ENCODE peak calls at places on chromosome 18, in eight cellular contexts. S, N, K, V, Y, R, U and W are unnamed samples.

GRCh38 chr18:58793361-58793760 is 71.3 kb upstream of the ZNF532 start:
- DNase-seq in S (peak; percentile 85), N (no peak), K (no peak), V (no peak), Y (no peak), R (peak; percentile 77), U (no peak), W (peak; percentile 81)

GRCh38 chr18:59272221-59272888 is 899 bp downstream of the RAX start:
- DNase-seq in S (no peak), N (peak; percentile 43), K (no peak), V (no peak), Y (no peak), R (no peak), U (no peak), W (no peak)

GRCh38 chr18:58979615-58980014 is 114.9 kb downstream of the ZNF532 start:
- DNase-seq in S (no peak), N (no peak), K (no peak), V (no peak), Y (no peak), R (no peak), U (no peak), W (no peak)

GRCh38 chr18:46916551-46917107 is 678 bp downstream of the PIAS2 start:
- DNase-seq in S (peak; percentile 38), N (no peak), K (peak; percentile 42), V (peak; percentile 20), Y (peak; percentile 21), R (peak; percentile 43), U (no peak), W (peak; percentile 42)

GRCh38 chr18:48065601-48065995 is 135.1 kb upstream of the SMAD2 start:
- DNase-seq in S (no peak), N (no peak), K (no peak), V (no peak), Y (no peak), R (no peak), U (no peak), W (no peak)

GRCh38 chr18:45686892-45687611 is 36.9 kb upstream of the SLC14A1 start:
- DNase-seq in S (no peak), N (no peak), K (no peak), V (no peak), Y (no peak), R (no peak), U (no peak), W (no peak)

GRCh38 chr18:36493349-36494281 is 196.1 kb downstream of the FHOD3 start:
- DNase-seq in S (peak; percentile 91), N (peak; percentile 36), K (no peak), V (no peak), Y (no peak), R (no peak), U (no peak), W (peak; percentile 24)

GRCh38 chr18:47737956-47738355 is 192.5 kb downstream of the SMAD2 start:
- DNase-seq in S (no peak), N (no peak), K (no peak), V (no peak), Y (no peak), R (no peak), U (no peak), W (no peak)

GRCh38 chr18:8982416-8983183 is 119.9 kb upstream of the NDUFV2 start:
- DNase-seq in S (peak; percentile 77), N (peak; percentile 39), K (peak; percentile 2), V (no peak), Y (peak; percentile 86), R (peak; percentile 77), U (no peak), W (peak; percentile 82)

GRCh38 chr18:6015364-6015763 is 120.0 kb upstream of the TMEM200C start:
- DNase-seq in S (no peak), N (no peak), K (no peak), V (no peak), Y (no peak), R (no peak), U (no peak), W (no peak)

GRCh38 chr18:23629444-23629946 is 33.2 kb downstream of the ANKRD29 start:
- DNase-seq in S (peak; percentile 89), N (no peak), K (no peak), V (no peak), Y (peak; percentile 71), R (no peak), U (no peak), W (no peak)

GRCh38 chr18:56899660-56900059 is 247.2 kb upstream of the BOD1L2 start:
- DNase-seq in S (no peak), N (no peak), K (no peak), V (no peak), Y (no peak), R (no peak), U (no peak), W (no peak)

GRCh38 chr18:48080546-48080945 is 150.1 kb upstream of the SMAD2 start:
- DNase-seq in S (no peak), N (no peak), K (peak; percentile 20), V (no peak), Y (no peak), R (no peak), U (no peak), W (no peak)

GRCh38 chr18:49015886-49016647 is 65.3 kb upstream of the SMAD7 start:
- DNase-seq in S (no peak), N (no peak), K (no peak), V (no peak), Y (no peak), R (no peak), U (no peak), W (no peak)

GRCh38 chr18:9653390-9653789 is 39.0 kb upstream of the PPP4R1 start:
- DNase-seq in S (peak; percentile 46), N (no peak), K (peak; percentile 78), V (no peak), Y (no peak), R (peak; percentile 54), U (no peak), W (no peak)

GRCh38 chr18:2968559-2968958 is 44.4 kb downstream of the LPIN2 start:
- DNase-seq in S (no peak), N (no peak), K (no peak), V (no peak), Y (no peak), R (no peak), U (no peak), W (no peak)

GRCh38 chr18:9708057-9708881 is at the start of gene RAB31:
- DNase-seq in S (no peak), N (peak; percentile 56), K (peak; percentile 75), V (no peak), Y (no peak), R (peak; percentile 85), U (peak; percentile 8), W (peak; percentile 79)

GRCh38 chr18:4603955-4604354 is 148.8 kb upstream of the DLGAP1 start:
- DNase-seq in S (no peak), N (peak; percentile 25), K (no peak), V (no peak), Y (no peak), R (no peak), U (no peak), W (no peak)

GRCh38 chr18:55018602-55019001 is 59.3 kb upstream of the CCDC68 start:
- DNase-seq in S (peak; percentile 78), N (no peak), K (no peak), V (no peak), Y (no peak), R (peak; percentile 86), U (no peak), W (peak; percentile 79)

GRCh38 chr18:35059280-35059927 is 18.2 kb downstream of the MAPRE2 start:
- DNase-seq in S (no peak), N (no peak), K (no peak), V (no peak), Y (no peak), R (no peak), U (no peak), W (no peak)

GRCh38 chr18:55779461-55779710 is 191.4 kb upstream of the TCF4 start:
- DNase-seq in S (no peak), N (peak; percentile 27), K (no peak), V (no peak), Y (no peak), R (peak; percentile 64), U (no peak), W (no peak)

GRCh38 chr18:24400587-24400986 is 3.0 kb upstream of the OSBPL1A start:
- DNase-seq in S (peak; percentile 36), N (no peak), K (no peak), V (no peak), Y (no peak), R (no peak), U (no peak), W (no peak)

GRCh38 chr18:26159353-26159752 is 25.7 kb downstream of the PSMA8 start:
- DNase-seq in S (peak; percentile 4), N (no peak), K (no peak), V (no peak), Y (peak; percentile 8), R (no peak), U (no peak), W (no peak)

GRCh38 chr18:47113796-47114540 is 36.3 kb downstream of the HDHD2 start:
- DNase-seq in S (peak; percentile 11), N (no peak), K (no peak), V (no peak), Y (no peak), R (peak; percentile 40), U (no peak), W (peak; percentile 32)

GRCh38 chr18:56709463-56709862 is 58.3 kb downstream of the WDR7 start:
- DNase-seq in S (peak; percentile 88), N (no peak), K (no peak), V (no peak), Y (peak; percentile 37), R (peak; percentile 81), U (peak; percentile 11), W (peak; percentile 90)

GRCh38 chr18:8003878-8004675 is 437.0 kb downstream of the PTPRM start:
- DNase-seq in S (peak; percentile 11), N (no peak), K (no peak), V (no peak), Y (no peak), R (no peak), U (no peak), W (peak; percentile 85)

GRCh38 chr18:59681521-59682004 is 15.7 kb downstream of the CCBE1 start:
- DNase-seq in S (no peak), N (no peak), K (no peak), V (no peak), Y (no peak), R (no peak), U (no peak), W (no peak)

GRCh38 chr18:73793386-73793785 is 354.2 kb downstream of the FBXO15 start:
- DNase-seq in S (no peak), N (no peak), K (no peak), V (no peak), Y (no peak), R (peak; percentile 48), U (no peak), W (no peak)

GRCh38 chr18:36095936-36096519 is 28.7 kb upstream of the RPRD1A start:
- DNase-seq in S (peak; percentile 80), N (no peak), K (no peak), V (no peak), Y (peak; percentile 36), R (peak; percentile 60), U (peak; percentile 27), W (peak; percentile 65)

GRCh38 chr18:48629730-48630324 is 91.0 kb downstream of the CTIF start:
- DNase-seq in S (peak; percentile 89), N (no peak), K (no peak), V (no peak), Y (no peak), R (peak; percentile 99), U (peak; percentile 54), W (peak; percentile 94)

GRCh38 chr18:9741461-9741820 is 33.3 kb downstream of the RAB31 start:
- DNase-seq in S (no peak), N (no peak), K (no peak), V (no peak), Y (no peak), R (no peak), U (no peak), W (no peak)

GRCh38 chr18:46756172-46756558 is 688 bp downstream of the ST8SIA5 start:
- DNase-seq in S (no peak), N (no peak), K (no peak), V (no peak), Y (no peak), R (no peak), U (no peak), W (no peak)

GRCh38 chr18:55470826-55471225 is 117.2 kb downstream of the TCF4 start:
- DNase-seq in S (no peak), N (no peak), K (no peak), V (no peak), Y (no peak), R (no peak), U (no peak), W (no peak)

GRCh38 chr18:23779696-23780303 is 90.5 kb downstream of the LAMA3 start:
- DNase-seq in S (peak; percentile 75), N (peak; percentile 33), K (no peak), V (no peak), Y (peak; percentile 41), R (peak; percentile 46), U (no peak), W (no peak)